ENCODE peak calls at places on chromosomes 5 and 9, in eight cellular contexts. One of them, this sample, is unnamed.

GRCh38 chr5:67998709-67999251 is 216.8 kb upstream of the PIK3R1 start:
- DNase-seq in endothelial cell of umbilical vein: peak; percentile 82
- DNase-seq in sigmoid colon: peak; percentile 81
- DNase-seq in K562: no peak
- DNase-seq in transverse colon: peak; percentile 50
- DNase-seq in HCT116: peak; percentile 64
- DNase-seq in upper lobe of left lung: no peak
- DNase-seq in prostate gland: peak; percentile 83
- DNase-seq in this sample: peak; percentile 85

GRCh38 chr9:96344458-96345180 is 38.9 kb downstream of the SLC35D2 start:
- DNase-seq in K562: peak; percentile 71
- DNase-seq in prostate gland: no peak
- DNase-seq in upper lobe of left lung: no peak
- DNase-seq in transverse colon: peak; percentile 48
- DNase-seq in HCT116: peak; percentile 73
- DNase-seq in endothelial cell of umbilical vein: peak; percentile 83
- DNase-seq in sigmoid colon: peak; percentile 87
- DNase-seq in this sample: no peak

GRCh38 chr5:91641730-91642350 is 258.7 kb upstream of the ARRDC3 start:
- DNase-seq in upper lobe of left lung: no peak
- DNase-seq in transverse colon: no peak
- DNase-seq in HCT116: peak; percentile 34
- DNase-seq in K562: peak; percentile 58
- DNase-seq in sigmoid colon: no peak
- DNase-seq in endothelial cell of umbilical vein: peak; percentile 51
- DNase-seq in prostate gland: no peak
- DNase-seq in this sample: no peak

GRCh38 chr5:90528704-90529233 is 615 bp downstream of the LYSMD3 start:
- DNase-seq in transverse colon: no peak
- DNase-seq in prostate gland: peak; percentile 5
- DNase-seq in K562: no peak
- DNase-seq in endothelial cell of umbilical vein: peak; percentile 54
- DNase-seq in sigmoid colon: no peak
- DNase-seq in HCT116: no peak
- DNase-seq in upper lobe of left lung: no peak
- DNase-seq in this sample: no peak

GRCh38 chr9:77170991-77171699 is 6.2 kb upstream of the VPS13A start:
- DNase-seq in upper lobe of left lung: no peak
- DNase-seq in HCT116: no peak
- DNase-seq in sigmoid colon: no peak
- DNase-seq in prostate gland: no peak
- DNase-seq in transverse colon: peak; percentile 22
- DNase-seq in K562: no peak
- DNase-seq in endothelial cell of umbilical vein: no peak
- DNase-seq in this sample: no peak

GRCh38 chr5:172361566-172362238 is 78.1 kb upstream of the UBTD2 start:
- DNase-seq in HCT116: peak; percentile 48
- DNase-seq in prostate gland: no peak
- DNase-seq in endothelial cell of umbilical vein: peak; percentile 40
- DNase-seq in transverse colon: no peak
- DNase-seq in K562: no peak
- DNase-seq in sigmoid colon: no peak
- DNase-seq in upper lobe of left lung: no peak
- DNase-seq in this sample: peak; percentile 86

GRCh38 chr5:135651156-135651555 is 72.4 kb upstream of the CXCL14 start:
- DNase-seq in HCT116: peak; percentile 10
- DNase-seq in prostate gland: no peak
- DNase-seq in upper lobe of left lung: no peak
- DNase-seq in K562: no peak
- DNase-seq in endothelial cell of umbilical vein: no peak
- DNase-seq in sigmoid colon: no peak
- DNase-seq in transverse colon: no peak
- DNase-seq in this sample: no peak

GRCh38 chr5:442335-443238 is at the start of gene EXOC3:
- DNase-seq in endothelial cell of umbilical vein: peak; percentile 50
- DNase-seq in HCT116: peak; percentile 34
- DNase-seq in K562: peak; percentile 98
- DNase-seq in transverse colon: peak; percentile 82
- DNase-seq in upper lobe of left lung: peak; percentile 96
- DNase-seq in prostate gland: peak; percentile 54
- DNase-seq in sigmoid colon: peak; percentile 86
- DNase-seq in this sample: peak; percentile 84

GRCh38 chr9:125626187-125626586 is 80.8 kb downstream of the MAPKAP1 start:
- DNase-seq in K562: no peak
- DNase-seq in endothelial cell of umbilical vein: no peak
- DNase-seq in upper lobe of left lung: no peak
- DNase-seq in sigmoid colon: no peak
- DNase-seq in transverse colon: no peak
- DNase-seq in HCT116: no peak
- DNase-seq in prostate gland: no peak
- DNase-seq in this sample: no peak

GRCh38 chr9:125617087-125617486 is 89.9 kb downstream of the MAPKAP1 start:
- DNase-seq in sigmoid colon: no peak
- DNase-seq in endothelial cell of umbilical vein: no peak
- DNase-seq in HCT116: no peak
- DNase-seq in prostate gland: no peak
- DNase-seq in transverse colon: no peak
- DNase-seq in K562: no peak
- DNase-seq in upper lobe of left lung: no peak
- DNase-seq in this sample: no peak

GRCh38 chr9:125620216-125620615 is 86.8 kb downstream of the MAPKAP1 start:
- DNase-seq in K562: no peak
- DNase-seq in prostate gland: no peak
- DNase-seq in transverse colon: no peak
- DNase-seq in HCT116: no peak
- DNase-seq in sigmoid colon: no peak
- DNase-seq in upper lobe of left lung: no peak
- DNase-seq in endothelial cell of umbilical vein: no peak
- DNase-seq in this sample: no peak

DNA sequence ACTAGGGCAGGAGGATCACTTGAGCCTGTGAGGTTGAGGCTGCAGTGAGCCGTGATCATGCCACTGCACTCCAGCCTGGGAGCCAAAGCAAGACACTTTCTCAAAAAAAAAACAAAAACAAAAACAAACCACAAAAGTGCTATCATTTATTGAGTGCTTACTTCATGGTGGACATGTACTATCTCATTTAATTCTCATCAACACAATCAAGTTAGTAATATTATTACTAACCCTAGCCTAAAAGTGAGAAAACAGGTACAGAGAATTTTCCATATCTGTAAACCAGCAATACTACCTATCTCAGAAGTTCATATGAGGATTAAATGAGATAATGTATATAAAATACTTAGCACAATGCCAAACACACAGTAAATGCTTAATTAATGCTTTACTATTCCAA is 85.8 kb downstream of the MAPKAP1 start:
- DNase-seq in HCT116: no peak
- DNase-seq in upper lobe of left lung: no peak
- DNase-seq in K562: no peak
- DNase-seq in prostate gland: no peak
- DNase-seq in transverse colon: no peak
- DNase-seq in endothelial cell of umbilical vein: no peak
- DNase-seq in sigmoid colon: no peak
- DNase-seq in this sample: no peak
- H3K4me3 ChIP-seq in HCT116: no peak overlapping the region
- H3K4me3 ChIP-seq in upper lobe of left lung: no peak overlapping the region
- H3K4me3 ChIP-seq in K562: no peak overlapping the region
- H3K4me3 ChIP-seq in prostate gland: no peak overlapping the region
- H3K4me3 ChIP-seq in transverse colon: no peak overlapping the region
- H3K4me3 ChIP-seq in endothelial cell of umbilical vein: no peak overlapping the region
- H3K4me3 ChIP-seq in sigmoid colon: no peak overlapping the region
- H3K4me3 ChIP-seq in this sample: no peak overlapping the region

DNA sequence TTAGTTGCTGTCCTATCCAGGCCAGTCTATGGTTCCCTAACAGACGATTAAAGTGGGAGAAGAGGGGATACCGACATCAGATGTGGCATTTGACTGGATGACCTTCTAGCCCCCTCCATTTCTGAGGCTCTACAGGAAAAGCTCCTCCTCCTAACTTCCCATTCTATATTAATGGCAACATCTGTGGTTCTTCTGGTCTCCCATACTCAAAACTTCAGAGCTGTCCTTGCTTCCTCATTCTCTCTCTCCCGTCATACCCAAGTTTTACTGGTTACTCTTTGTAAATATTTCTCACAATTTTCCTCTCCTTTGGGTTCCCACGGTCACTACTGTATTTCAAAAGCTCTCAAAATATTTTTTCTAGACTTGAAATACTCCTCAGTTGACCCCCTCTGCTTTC is 36.0 kb upstream of the IL7R start:
- DNase-seq in prostate gland: no peak
- DNase-seq in endothelial cell of umbilical vein: no peak
- DNase-seq in transverse colon: no peak
- DNase-seq in upper lobe of left lung: no peak
- DNase-seq in HCT116: no peak
- DNase-seq in sigmoid colon: no peak
- DNase-seq in K562: no peak
- DNase-seq in this sample: no peak
- H3K4me1 ChIP-seq in prostate gland: no peaks in the 10 kb centered on the region
- H3K4me1 ChIP-seq in endothelial cell of umbilical vein: no peaks in the 10 kb centered on the region
- H3K4me1 ChIP-seq in transverse colon: no peaks in the 10 kb centered on the region
- H3K4me1 ChIP-seq in upper lobe of left lung: no peaks in the 10 kb centered on the region
- H3K4me1 ChIP-seq in HCT116: no peaks in the 10 kb centered on the region
- H3K4me1 ChIP-seq in sigmoid colon: no peaks in the 10 kb centered on the region
- H3K4me1 ChIP-seq in K562: no peaks in the 10 kb centered on the region
- H3K4me1 ChIP-seq in this sample: no peaks in the 10 kb centered on the region

GRCh38 chr5:125584119-125584518 is 837.7 kb upstream of the ZNF608 start:
- DNase-seq in K562: no peak
- DNase-seq in transverse colon: no peak
- DNase-seq in upper lobe of left lung: no peak
- DNase-seq in prostate gland: no peak
- DNase-seq in sigmoid colon: no peak
- DNase-seq in HCT116: no peak
- DNase-seq in endothelial cell of umbilical vein: no peak
- DNase-seq in this sample: no peak
- TF ChIP-seq POLR2AphosphoS5 in K562: no peak
- TF ChIP-seq POLR2AphosphoS5 in transverse colon: no peak
- TF ChIP-seq POLR2AphosphoS5 in upper lobe of left lung: no peak
- TF ChIP-seq POLR2AphosphoS5 in prostate gland: peak; percentile 26
- TF ChIP-seq POLR2AphosphoS5 in sigmoid colon: peak; percentile 49
- TF ChIP-seq POLR2AphosphoS5 in HCT116: no peak
- TF ChIP-seq POLR2AphosphoS5 in endothelial cell of umbilical vein: no peak
- TF ChIP-seq POLR2AphosphoS5 in this sample: no peak

DNA sequence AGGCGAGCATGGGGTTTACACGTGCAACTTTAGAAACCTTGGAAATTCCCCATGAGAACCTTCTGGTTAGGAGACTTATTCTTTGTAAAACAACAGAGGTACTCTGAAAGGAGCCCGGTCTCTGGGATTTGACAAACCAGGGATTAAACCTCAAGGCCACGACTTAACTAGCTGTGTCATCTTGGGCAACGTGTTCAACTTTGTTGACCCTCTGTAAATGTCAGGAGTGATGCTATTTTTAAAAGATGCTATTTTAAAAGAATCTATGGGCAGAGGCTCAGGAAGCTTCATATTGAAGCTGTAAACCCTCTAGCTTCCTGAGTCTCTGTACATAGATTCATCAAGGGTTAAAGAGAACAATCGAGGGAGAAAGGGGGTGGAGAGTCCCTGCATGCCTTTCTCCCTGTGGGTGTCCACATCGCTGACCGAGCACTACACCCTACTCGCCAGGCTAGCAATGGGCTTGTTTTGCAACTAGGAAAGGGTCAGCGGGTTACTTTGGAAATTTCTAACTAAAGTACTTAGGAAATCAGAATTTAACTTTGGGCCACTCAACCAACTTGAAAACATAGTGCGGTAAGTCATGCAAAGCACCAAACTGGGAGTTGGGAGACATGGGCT is 2.1 kb downstream of the SLC36A2 start:
- DNase-seq in sigmoid colon: no peak
- DNase-seq in endothelial cell of umbilical vein: no peak
- DNase-seq in prostate gland: no peak
- DNase-seq in transverse colon: no peak
- DNase-seq in K562: no peak
- DNase-seq in HCT116: no peak
- DNase-seq in upper lobe of left lung: no peak
- DNase-seq in this sample: no peak
- H3K4me3 ChIP-seq in sigmoid colon: no peak overlapping the region
- H3K4me3 ChIP-seq in endothelial cell of umbilical vein: no peak overlapping the region
- H3K4me3 ChIP-seq in prostate gland: no peak overlapping the region
- H3K4me3 ChIP-seq in transverse colon: no peak overlapping the region
- H3K4me3 ChIP-seq in K562: no peak overlapping the region
- H3K4me3 ChIP-seq in HCT116: no peak overlapping the region
- H3K4me3 ChIP-seq in upper lobe of left lung: no peak overlapping the region
- H3K4me3 ChIP-seq in this sample: no peak overlapping the region

GRCh38 chr9:33676746-33677505 is 118.4 kb upstream of the PRSS3 start:
- DNase-seq in sigmoid colon: peak; percentile 64
- DNase-seq in HCT116: no peak
- DNase-seq in endothelial cell of umbilical vein: peak; percentile 24
- DNase-seq in K562: peak; percentile 35
- DNase-seq in prostate gland: peak; percentile 20
- DNase-seq in transverse colon: peak; percentile 13
- DNase-seq in upper lobe of left lung: peak; percentile 89
- DNase-seq in this sample: no peak
- H3K4me1 ChIP-seq in sigmoid colon: peaks cover 4% of the 10 kb centered on the region
- H3K4me1 ChIP-seq in HCT116: no peaks in the 10 kb centered on the region
- H3K4me1 ChIP-seq in endothelial cell of umbilical vein: peaks cover 3% of the 10 kb centered on the region
- H3K4me1 ChIP-seq in K562: no peaks in the 10 kb centered on the region
- H3K4me1 ChIP-seq in prostate gland: no peaks in the 10 kb centered on the region
- H3K4me1 ChIP-seq in transverse colon: peaks cover 6% of the 10 kb centered on the region
- H3K4me1 ChIP-seq in upper lobe of left lung: peaks cover 11% of the 10 kb centered on the region
- H3K4me1 ChIP-seq in this sample: peaks cover 6% of the 10 kb centered on the region

GRCh38 chr5:146076028-146076427 is 29.3 kb downstream of the PLAC8L1 start:
- DNase-seq in upper lobe of left lung: no peak
- DNase-seq in K562: no peak
- DNase-seq in sigmoid colon: no peak
- DNase-seq in HCT116: no peak
- DNase-seq in prostate gland: no peak
- DNase-seq in transverse colon: peak; percentile 49
- DNase-seq in endothelial cell of umbilical vein: no peak
- DNase-seq in this sample: no peak
- TF ChIP-seq POLR2AphosphoS5 in upper lobe of left lung: no peak
- TF ChIP-seq POLR2AphosphoS5 in K562: no peak
- TF ChIP-seq POLR2AphosphoS5 in sigmoid colon: no peak
- TF ChIP-seq POLR2AphosphoS5 in HCT116: no peak
- TF ChIP-seq POLR2AphosphoS5 in prostate gland: no peak
- TF ChIP-seq POLR2AphosphoS5 in transverse colon: no peak
- TF ChIP-seq POLR2AphosphoS5 in endothelial cell of umbilical vein: no peak
- TF ChIP-seq POLR2AphosphoS5 in this sample: no peak

DNA sequence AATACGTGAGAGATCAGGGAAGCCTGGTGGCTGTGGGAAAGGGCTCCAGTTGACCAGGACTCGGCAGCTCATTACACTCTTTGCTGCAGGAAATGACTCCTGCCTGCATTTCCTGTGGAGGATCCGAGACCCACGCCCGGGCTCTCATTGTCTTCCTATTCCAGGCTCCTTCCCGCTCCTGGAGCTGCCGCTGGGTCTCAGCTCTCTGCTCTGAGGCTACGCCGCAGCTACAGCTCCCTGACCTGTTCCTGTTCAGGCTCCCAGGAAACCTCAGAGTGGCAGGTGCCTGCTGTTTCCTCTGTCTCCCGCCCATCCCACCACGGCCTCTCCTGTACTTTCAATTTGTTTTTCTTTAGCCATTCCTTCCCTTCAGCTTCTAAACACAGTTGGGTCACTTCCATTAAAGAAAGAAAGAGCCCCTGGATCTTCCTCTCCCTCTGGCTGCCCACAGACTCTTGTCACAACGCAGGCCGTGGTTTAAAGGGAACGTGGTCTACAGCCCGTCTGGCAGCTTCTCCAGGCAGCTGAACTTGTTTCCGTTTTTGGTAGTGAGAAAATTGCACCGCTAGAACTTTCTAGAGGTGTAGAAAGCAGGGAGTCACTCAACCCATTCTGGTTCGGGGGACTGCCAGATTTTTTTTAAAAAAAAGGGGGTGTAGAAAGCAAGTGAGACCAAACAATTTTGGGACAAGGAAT is 71.4 kb downstream of the IL6ST start:
- DNase-seq in transverse colon: no peak
- DNase-seq in prostate gland: no peak
- DNase-seq in HCT116: no peak
- DNase-seq in K562: no peak
- DNase-seq in sigmoid colon: no peak
- DNase-seq in upper lobe of left lung: no peak
- DNase-seq in endothelial cell of umbilical vein: peak; percentile 87
- DNase-seq in this sample: no peak
- H3K4me3 ChIP-seq in transverse colon: peak overlapping the region; percentile 19
- H3K4me3 ChIP-seq in prostate gland: no peak overlapping the region
- H3K4me3 ChIP-seq in HCT116: no peak overlapping the region
- H3K4me3 ChIP-seq in K562: peak overlapping the region; percentile 20
- H3K4me3 ChIP-seq in sigmoid colon: peak overlapping the region; percentile 35
- H3K4me3 ChIP-seq in upper lobe of left lung: peak overlapping the region; percentile 51
- H3K4me3 ChIP-seq in endothelial cell of umbilical vein: peak overlapping the region; percentile 10
- H3K4me3 ChIP-seq in this sample: peak overlapping the region; percentile 40